ENCODE peak calls at places on chromosomes 4 and X, in nine cellular contexts. One of them, this sample, is unnamed.

GRCh38 chr4:121788896-121789295 is 12.2 kb upstream of the EXOSC9 start:
- DNase-seq in lower lobe of right lung: no peak
- DNase-seq in endodermal cell: no peak
- DNase-seq in tibial artery: no peak
- DNase-seq in PC-3: no peak
- DNase-seq in neural progenitor cell: no peak
- DNase-seq in AG10803: no peak
- DNase-seq in Caco-2: no peak
- DNase-seq in tibial nerve: no peak
- DNase-seq in this sample: no peak

GRCh38 chrX:151081016-151081415 is 95.4 kb upstream of the GPR50 start:
- DNase-seq in lower lobe of right lung: no peak
- DNase-seq in endodermal cell: no peak
- DNase-seq in tibial artery: no peak
- DNase-seq in PC-3: no peak
- DNase-seq in neural progenitor cell: no peak
- DNase-seq in AG10803: no peak
- DNase-seq in Caco-2: peak; percentile 31
- DNase-seq in tibial nerve: no peak
- DNase-seq in this sample: no peak

GRCh38 chr4:173443121-173443520 is 44.2 kb upstream of the SCRG1 start:
- DNase-seq in lower lobe of right lung: no peak
- DNase-seq in endodermal cell: no peak
- DNase-seq in tibial artery: no peak
- DNase-seq in PC-3: no peak
- DNase-seq in neural progenitor cell: no peak
- DNase-seq in AG10803: no peak
- DNase-seq in Caco-2: no peak
- DNase-seq in tibial nerve: no peak
- DNase-seq in this sample: peak; percentile 25

GRCh38 chrX:19640693-19641374 is 125.5 kb upstream of the MAP3K15 start:
- DNase-seq in lower lobe of right lung: no peak
- DNase-seq in endodermal cell: no peak
- DNase-seq in tibial artery: no peak
- DNase-seq in PC-3: no peak
- DNase-seq in neural progenitor cell: no peak
- DNase-seq in AG10803: peak; percentile 35
- DNase-seq in Caco-2: no peak
- DNase-seq in tibial nerve: no peak
- DNase-seq in this sample: no peak

GRCh38 chr4:115969756-115970155 is 856.3 kb upstream of the NDST4 start:
- DNase-seq in lower lobe of right lung: no peak
- DNase-seq in endodermal cell: peak; percentile 66
- DNase-seq in tibial artery: no peak
- DNase-seq in PC-3: no peak
- DNase-seq in neural progenitor cell: peak; percentile 18
- DNase-seq in AG10803: no peak
- DNase-seq in Caco-2: no peak
- DNase-seq in tibial nerve: no peak
- DNase-seq in this sample: no peak

GRCh38 chr4:45063166-45063565 is 336.8 kb upstream of the GNPDA2 start:
- DNase-seq in lower lobe of right lung: no peak
- DNase-seq in endodermal cell: no peak
- DNase-seq in tibial artery: no peak
- DNase-seq in PC-3: no peak
- DNase-seq in neural progenitor cell: no peak
- DNase-seq in AG10803: no peak
- DNase-seq in Caco-2: no peak
- DNase-seq in tibial nerve: no peak
- DNase-seq in this sample: no peak

GRCh38 chrX:16786791-16787735 is 797 bp downstream of the TXLNG start:
- DNase-seq in lower lobe of right lung: peak; percentile 47
- DNase-seq in endodermal cell: peak; percentile 71
- DNase-seq in tibial artery: peak; percentile 61
- DNase-seq in PC-3: peak; percentile 35
- DNase-seq in neural progenitor cell: peak; percentile 73
- DNase-seq in AG10803: no peak
- DNase-seq in Caco-2: no peak
- DNase-seq in tibial nerve: no peak
- DNase-seq in this sample: peak; percentile 3

GRCh38 chr4:5385741-5386251 is 322.6 kb downstream of the EVC2 start:
- DNase-seq in lower lobe of right lung: no peak
- DNase-seq in endodermal cell: no peak
- DNase-seq in tibial artery: no peak
- DNase-seq in PC-3: no peak
- DNase-seq in neural progenitor cell: no peak
- DNase-seq in AG10803: no peak
- DNase-seq in Caco-2: peak; percentile 54
- DNase-seq in tibial nerve: no peak
- DNase-seq in this sample: no peak

GRCh38 chr4:177010421-177010820 is 217.7 kb upstream of the VEGFC start:
- DNase-seq in lower lobe of right lung: no peak
- DNase-seq in endodermal cell: no peak
- DNase-seq in tibial artery: no peak
- DNase-seq in PC-3: no peak
- DNase-seq in neural progenitor cell: no peak
- DNase-seq in AG10803: peak; percentile 48
- DNase-seq in Caco-2: no peak
- DNase-seq in tibial nerve: no peak
- DNase-seq in this sample: no peak

GRCh38 chr4:41776466-41776865 is 27.9 kb upstream of the PHOX2B start:
- DNase-seq in lower lobe of right lung: no peak
- DNase-seq in endodermal cell: no peak
- DNase-seq in tibial artery: no peak
- DNase-seq in PC-3: no peak
- DNase-seq in neural progenitor cell: no peak
- DNase-seq in AG10803: no peak
- DNase-seq in Caco-2: no peak
- DNase-seq in tibial nerve: no peak
- DNase-seq in this sample: no peak

GRCh38 chrX:18654873-18655836 is 16.8 kb downstream of the RS1 start:
- DNase-seq in lower lobe of right lung: no peak
- DNase-seq in endodermal cell: peak; percentile 26
- DNase-seq in tibial artery: no peak
- DNase-seq in PC-3: no peak
- DNase-seq in neural progenitor cell: no peak
- DNase-seq in AG10803: no peak
- DNase-seq in Caco-2: no peak
- DNase-seq in tibial nerve: no peak
- DNase-seq in this sample: peak; percentile 15

GRCh38 chrX:38804481-38805293 is 3.4 kb downstream of the MID1IP1 start:
- DNase-seq in lower lobe of right lung: peak; percentile 54
- DNase-seq in endodermal cell: peak; percentile 56
- DNase-seq in tibial artery: peak; percentile 64
- DNase-seq in PC-3: peak; percentile 28
- DNase-seq in neural progenitor cell: peak; percentile 46
- DNase-seq in AG10803: no peak
- DNase-seq in Caco-2: peak; percentile 31
- DNase-seq in tibial nerve: no peak
- DNase-seq in this sample: peak; percentile 25

GRCh38 chr4:76902233-76902890 is 4.4 kb upstream of the SOWAHB start:
- DNase-seq in lower lobe of right lung: no peak
- DNase-seq in endodermal cell: no peak
- DNase-seq in tibial artery: no peak
- DNase-seq in PC-3: no peak
- DNase-seq in neural progenitor cell: no peak
- DNase-seq in AG10803: no peak
- DNase-seq in Caco-2: no peak
- DNase-seq in tibial nerve: no peak
- DNase-seq in this sample: no peak

GRCh38 chr4:40199999-40200880 is 3.4 kb downstream of the RHOH start:
- DNase-seq in lower lobe of right lung: no peak
- DNase-seq in endodermal cell: no peak
- DNase-seq in tibial artery: no peak
- DNase-seq in PC-3: no peak
- DNase-seq in neural progenitor cell: no peak
- DNase-seq in AG10803: peak; percentile 32
- DNase-seq in Caco-2: no peak
- DNase-seq in tibial nerve: no peak
- DNase-seq in this sample: no peak

GRCh38 chrX:39308126-39308525 is 506.9 kb downstream of the MID1IP1 start:
- DNase-seq in lower lobe of right lung: no peak
- DNase-seq in endodermal cell: no peak
- DNase-seq in tibial artery: no peak
- DNase-seq in PC-3: no peak
- DNase-seq in neural progenitor cell: no peak
- DNase-seq in AG10803: no peak
- DNase-seq in Caco-2: no peak
- DNase-seq in tibial nerve: no peak
- DNase-seq in this sample: peak; percentile 20

GRCh38 chr4:127012549-127012948 is 620.2 kb upstream of the INTU start:
- DNase-seq in lower lobe of right lung: no peak
- DNase-seq in endodermal cell: no peak
- DNase-seq in tibial artery: no peak
- DNase-seq in PC-3: peak; percentile 45
- DNase-seq in neural progenitor cell: no peak
- DNase-seq in AG10803: peak; percentile 79
- DNase-seq in Caco-2: no peak
- DNase-seq in tibial nerve: no peak
- DNase-seq in this sample: peak; percentile 9

DNA sequence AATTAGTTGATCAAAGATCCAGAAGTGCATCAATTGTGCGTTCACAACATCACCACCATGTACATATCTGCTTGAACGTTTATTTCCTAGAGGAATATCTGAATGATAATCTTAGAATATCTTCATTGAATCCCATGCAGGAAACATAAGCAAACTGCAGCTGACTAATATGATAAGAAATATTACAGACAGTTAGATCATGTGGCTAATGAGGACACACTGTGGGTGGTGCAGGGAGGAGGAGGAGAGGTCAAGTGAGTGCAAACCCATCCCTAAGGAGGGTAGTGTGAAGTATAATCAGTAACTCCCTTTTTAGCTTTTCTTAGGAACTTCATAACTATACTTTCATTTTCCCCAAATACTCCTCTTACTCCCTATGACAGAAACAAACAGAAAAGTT is 58.3 kb upstream of the HPGD start:
- DNase-seq in lower lobe of right lung: no peak
- DNase-seq in endodermal cell: no peak
- DNase-seq in tibial artery: no peak
- DNase-seq in PC-3: no peak
- DNase-seq in neural progenitor cell: no peak
- DNase-seq in AG10803: no peak
- DNase-seq in Caco-2: no peak
- DNase-seq in tibial nerve: no peak
- DNase-seq in this sample: no peak
- H3K4me3 ChIP-seq in lower lobe of right lung: no peak overlapping the region
- H3K4me3 ChIP-seq in endodermal cell: no peak overlapping the region
- H3K4me3 ChIP-seq in tibial artery: no peak overlapping the region
- H3K4me3 ChIP-seq in PC-3: no peak overlapping the region
- H3K4me3 ChIP-seq in neural progenitor cell: no peak overlapping the region
- H3K4me3 ChIP-seq in AG10803: no peak overlapping the region
- H3K4me3 ChIP-seq in Caco-2: no peak overlapping the region
- H3K4me3 ChIP-seq in tibial nerve: no peak overlapping the region
- H3K4me3 ChIP-seq in this sample: no peak overlapping the region

DNA sequence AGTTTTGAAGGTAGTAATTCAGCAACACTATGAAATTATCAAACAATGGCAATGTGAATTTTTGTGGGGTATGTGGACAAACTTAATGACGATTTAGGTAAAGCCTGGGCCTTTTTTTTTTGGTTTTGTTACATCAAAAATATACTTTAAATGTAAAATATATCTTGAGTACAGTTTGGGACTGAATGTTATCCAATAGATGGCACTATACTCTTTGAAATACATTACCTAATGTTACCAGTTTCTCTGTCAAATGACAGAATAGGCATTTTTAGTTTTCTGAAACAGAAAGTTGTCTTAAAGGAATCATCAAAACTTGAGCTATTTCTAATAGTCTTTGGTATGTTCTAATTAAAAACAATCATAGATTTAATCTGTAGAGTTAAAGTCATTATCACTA is 1651.9 kb downstream of the C4orf33 start:
- DNase-seq in lower lobe of right lung: no peak
- DNase-seq in endodermal cell: no peak
- DNase-seq in tibial artery: no peak
- DNase-seq in PC-3: peak; percentile 13
- DNase-seq in neural progenitor cell: no peak
- DNase-seq in AG10803: no peak
- DNase-seq in Caco-2: no peak
- DNase-seq in tibial nerve: no peak
- DNase-seq in this sample: peak; percentile 14
- TF ChIP-seq CTCF in lower lobe of right lung: no peak
- TF ChIP-seq CTCF in endodermal cell: peak; percentile 71
- TF ChIP-seq CTCF in tibial artery: no peak
- TF ChIP-seq CTCF in PC-3: peak; percentile 55
- TF ChIP-seq CTCF in neural progenitor cell: peak; percentile 57
- TF ChIP-seq CTCF in AG10803: no peak
- TF ChIP-seq CTCF in Caco-2: no peak
- TF ChIP-seq CTCF in tibial nerve: no peak
- TF ChIP-seq CTCF in this sample: peak; percentile 7

DNA sequence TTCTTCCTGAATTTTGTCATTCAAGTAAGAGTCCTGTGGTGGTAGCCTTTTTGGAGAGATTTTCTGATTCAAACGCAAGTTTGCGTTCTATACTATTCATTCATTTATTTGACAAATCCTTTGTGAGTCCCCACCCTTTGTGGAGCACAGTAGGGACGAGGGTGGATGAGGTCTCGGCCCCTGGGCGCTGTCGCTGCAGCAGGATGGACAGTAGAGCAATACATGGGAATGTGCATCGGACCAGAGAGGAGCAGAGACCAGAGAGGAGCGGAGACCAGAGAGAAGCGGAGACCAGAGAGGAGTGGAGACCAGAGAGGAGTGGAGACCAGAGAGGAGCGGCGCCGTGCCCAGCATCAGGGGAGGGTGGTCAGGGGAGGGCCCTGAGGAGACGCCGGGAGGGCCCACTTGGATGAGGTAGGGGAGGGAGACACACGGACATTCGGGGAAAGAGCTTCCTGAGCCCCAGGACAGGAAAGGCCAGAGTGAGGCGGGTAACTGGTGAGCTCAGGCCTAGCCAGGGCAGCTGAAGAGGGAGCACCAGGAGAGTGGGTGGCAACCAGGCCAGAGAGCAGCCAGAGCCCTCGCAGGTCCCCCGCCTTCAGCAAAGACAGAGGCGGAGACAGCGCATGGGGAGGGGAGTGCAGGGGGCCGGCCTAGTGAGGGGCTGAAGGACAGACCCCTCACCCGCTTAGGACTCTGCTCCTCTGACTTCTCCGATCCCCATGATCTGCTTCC is 67.3 kb downstream of the NAT8L start:
- DNase-seq in lower lobe of right lung: no peak
- DNase-seq in endodermal cell: no peak
- DNase-seq in tibial artery: no peak
- DNase-seq in PC-3: no peak
- DNase-seq in neural progenitor cell: no peak
- DNase-seq in AG10803: no peak
- DNase-seq in Caco-2: no peak
- DNase-seq in tibial nerve: no peak
- DNase-seq in this sample: no peak
- H3K4me3 ChIP-seq in lower lobe of right lung: no peak overlapping the region
- H3K4me3 ChIP-seq in endodermal cell: no peak overlapping the region
- H3K4me3 ChIP-seq in tibial artery: no peak overlapping the region
- H3K4me3 ChIP-seq in PC-3: no peak overlapping the region
- H3K4me3 ChIP-seq in neural progenitor cell: no peak overlapping the region
- H3K4me3 ChIP-seq in AG10803: no peak overlapping the region
- H3K4me3 ChIP-seq in Caco-2: no peak overlapping the region
- H3K4me3 ChIP-seq in tibial nerve: no peak overlapping the region
- H3K4me3 ChIP-seq in this sample: no peak overlapping the region

GRCh38 chr4:82839624-82840023 is 41.0 kb upstream of the SCD5 start:
- DNase-seq in lower lobe of right lung: no peak
- DNase-seq in endodermal cell: no peak
- DNase-seq in tibial artery: no peak
- DNase-seq in PC-3: no peak
- DNase-seq in neural progenitor cell: no peak
- DNase-seq in AG10803: no peak
- DNase-seq in Caco-2: no peak
- DNase-seq in tibial nerve: no peak
- DNase-seq in this sample: peak; percentile 45

GRCh38 chr4:82842593-82842992 is 44.0 kb upstream of the SCD5 start:
- DNase-seq in lower lobe of right lung: no peak
- DNase-seq in endodermal cell: no peak
- DNase-seq in tibial artery: no peak
- DNase-seq in PC-3: no peak
- DNase-seq in neural progenitor cell: peak; percentile 15
- DNase-seq in AG10803: peak; percentile 17
- DNase-seq in Caco-2: no peak
- DNase-seq in tibial nerve: no peak
- DNase-seq in this sample: peak; percentile 45
- TF ChIP-seq CTCF in lower lobe of right lung: peak; percentile 10
- TF ChIP-seq CTCF in endodermal cell: peak; percentile 68
- TF ChIP-seq CTCF in tibial artery: no peak
- TF ChIP-seq CTCF in PC-3: peak; percentile 44
- TF ChIP-seq CTCF in neural progenitor cell: peak; percentile 44
- TF ChIP-seq CTCF in AG10803: peak; percentile 49
- TF ChIP-seq CTCF in Caco-2: peak; percentile 28
- TF ChIP-seq CTCF in tibial nerve: no peak
- TF ChIP-seq CTCF in this sample: peak; percentile 58

This sample was measured in fibroblast of pulmonary artery.